ENCODE peak calls at places on chromosome 4, in eight cellular contexts. One of them, this sample, is unnamed.
A peak's percentile ranks its signal among the peaks of the same experiment; 100 is the strongest.

GRCh38 chr4:18042754-18043153 is 21.2 kb upstream of the LCORL start:
- DNase-seq in progenitor cell of endocrine pancreas: no peak
- DNase-seq in right lobe of liver: no peak
- DNase-seq in esophagus squamous epithelium: no peak
- DNase-seq in AG09319: no peak
- DNase-seq in neural crest cell: no peak
- DNase-seq in fibroblast of pulmonary artery: no peak
- DNase-seq in upper lobe of left lung: no peak
- DNase-seq in this sample: no peak

GRCh38 chr4:183384983-183385382 is 59.5 kb upstream of the CDKN2AIP start:
- DNase-seq in upper lobe of left lung: no peak
- DNase-seq in neural crest cell: no peak
- DNase-seq in fibroblast of pulmonary artery: no peak
- DNase-seq in esophagus squamous epithelium: no peak
- DNase-seq in AG09319: no peak
- DNase-seq in progenitor cell of endocrine pancreas: no peak
- DNase-seq in right lobe of liver: no peak
- DNase-seq in this sample: no peak

GRCh38 chr4:125254111-125254510 is 60.6 kb upstream of the FAT4 start:
- DNase-seq in upper lobe of left lung: no peak
- DNase-seq in AG09319: no peak
- DNase-seq in progenitor cell of endocrine pancreas: no peak
- DNase-seq in neural crest cell: no peak
- DNase-seq in right lobe of liver: no peak
- DNase-seq in esophagus squamous epithelium: no peak
- DNase-seq in fibroblast of pulmonary artery: peak; percentile 34
- DNase-seq in this sample: no peak

GRCh38 chr4:156475322-156475721 is 496.3 kb downstream of the PDGFC start:
- DNase-seq in progenitor cell of endocrine pancreas: no peak
- DNase-seq in upper lobe of left lung: no peak
- DNase-seq in esophagus squamous epithelium: no peak
- DNase-seq in fibroblast of pulmonary artery: peak; percentile 83
- DNase-seq in neural crest cell: no peak
- DNase-seq in right lobe of liver: no peak
- DNase-seq in AG09319: peak; percentile 27
- DNase-seq in this sample: peak; percentile 8

GRCh38 chr4:15250021-15250441 is 177.8 kb upstream of the C1QTNF7 start:
- DNase-seq in AG09319: no peak
- DNase-seq in upper lobe of left lung: no peak
- DNase-seq in esophagus squamous epithelium: no peak
- DNase-seq in neural crest cell: no peak
- DNase-seq in fibroblast of pulmonary artery: no peak
- DNase-seq in progenitor cell of endocrine pancreas: no peak
- DNase-seq in right lobe of liver: no peak
- DNase-seq in this sample: no peak

GRCh38 chr4:106541253-106541652 is 172.7 kb upstream of the GIMD1 start:
- DNase-seq in AG09319: no peak
- DNase-seq in progenitor cell of endocrine pancreas: no peak
- DNase-seq in neural crest cell: no peak
- DNase-seq in right lobe of liver: no peak
- DNase-seq in esophagus squamous epithelium: no peak
- DNase-seq in upper lobe of left lung: no peak
- DNase-seq in fibroblast of pulmonary artery: peak; percentile 55
- DNase-seq in this sample: no peak

GRCh38 chr4:26150948-26151347 is 169.9 kb upstream of the RBPJ start:
- DNase-seq in fibroblast of pulmonary artery: peak; percentile 39
- DNase-seq in esophagus squamous epithelium: no peak
- DNase-seq in upper lobe of left lung: no peak
- DNase-seq in progenitor cell of endocrine pancreas: no peak
- DNase-seq in AG09319: no peak
- DNase-seq in neural crest cell: no peak
- DNase-seq in right lobe of liver: no peak
- DNase-seq in this sample: no peak

GRCh38 chr4:83516042-83516772 is 19.7 kb upstream of the GPAT3 start:
- DNase-seq in esophagus squamous epithelium: no peak
- DNase-seq in AG09319: no peak
- DNase-seq in fibroblast of pulmonary artery: peak; percentile 32
- DNase-seq in upper lobe of left lung: no peak
- DNase-seq in progenitor cell of endocrine pancreas: no peak
- DNase-seq in neural crest cell: no peak
- DNase-seq in right lobe of liver: no peak
- DNase-seq in this sample: no peak

GRCh38 chr4:165398570-165398969 is 19.8 kb downstream of the CPE start:
- DNase-seq in progenitor cell of endocrine pancreas: no peak
- DNase-seq in upper lobe of left lung: no peak
- DNase-seq in neural crest cell: peak; percentile 11
- DNase-seq in fibroblast of pulmonary artery: peak; percentile 59
- DNase-seq in esophagus squamous epithelium: no peak
- DNase-seq in AG09319: no peak
- DNase-seq in right lobe of liver: no peak
- DNase-seq in this sample: no peak

GRCh38 chr4:84958434-84958833 is 8.1 kb downstream of the WDFY3 start:
- DNase-seq in esophagus squamous epithelium: no peak
- DNase-seq in upper lobe of left lung: no peak
- DNase-seq in progenitor cell of endocrine pancreas: no peak
- DNase-seq in AG09319: no peak
- DNase-seq in neural crest cell: no peak
- DNase-seq in fibroblast of pulmonary artery: no peak
- DNase-seq in right lobe of liver: no peak
- DNase-seq in this sample: no peak

GRCh38 chr4:16757080-16757521 is 141.3 kb downstream of the LDB2 start:
- DNase-seq in right lobe of liver: no peak
- DNase-seq in AG09319: no peak
- DNase-seq in neural crest cell: no peak
- DNase-seq in fibroblast of pulmonary artery: peak; percentile 56
- DNase-seq in progenitor cell of endocrine pancreas: no peak
- DNase-seq in esophagus squamous epithelium: no peak
- DNase-seq in upper lobe of left lung: no peak
- DNase-seq in this sample: no peak

DNA sequence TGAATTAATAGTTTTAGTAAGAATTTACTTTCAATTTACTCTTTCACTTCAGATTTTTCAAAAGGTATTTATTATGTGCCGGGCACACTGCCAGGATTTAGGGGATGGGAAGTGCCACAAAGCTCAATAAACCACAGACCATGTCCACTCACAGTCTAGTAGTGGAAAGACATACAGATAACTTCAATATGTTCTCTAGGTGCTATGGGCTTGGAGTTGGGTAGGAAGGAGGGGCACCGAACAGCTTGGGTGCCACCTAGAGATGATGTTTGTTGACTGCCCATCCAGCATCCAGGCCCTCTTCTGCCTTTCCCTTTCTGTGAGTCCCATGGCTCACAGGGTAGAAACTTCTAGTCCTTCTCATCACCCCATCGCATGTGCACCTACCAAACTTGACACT is 17.8 kb downstream of the MFAP3L start:
- DNase-seq in fibroblast of pulmonary artery: no peak
- DNase-seq in upper lobe of left lung: no peak
- DNase-seq in AG09319: no peak
- DNase-seq in neural crest cell: no peak
- DNase-seq in right lobe of liver: no peak
- DNase-seq in progenitor cell of endocrine pancreas: no peak
- DNase-seq in esophagus squamous epithelium: no peak
- DNase-seq in this sample: no peak
- TF ChIP-seq CTCF in fibroblast of pulmonary artery: no peak
- TF ChIP-seq CTCF in upper lobe of left lung: no peak
- TF ChIP-seq CTCF in AG09319: no peak
- TF ChIP-seq CTCF in neural crest cell: no peak
- TF ChIP-seq CTCF in right lobe of liver: no peak
- TF ChIP-seq CTCF in progenitor cell of endocrine pancreas: no peak
- TF ChIP-seq CTCF in esophagus squamous epithelium: no peak
- TF ChIP-seq CTCF in this sample: no peak

DNA sequence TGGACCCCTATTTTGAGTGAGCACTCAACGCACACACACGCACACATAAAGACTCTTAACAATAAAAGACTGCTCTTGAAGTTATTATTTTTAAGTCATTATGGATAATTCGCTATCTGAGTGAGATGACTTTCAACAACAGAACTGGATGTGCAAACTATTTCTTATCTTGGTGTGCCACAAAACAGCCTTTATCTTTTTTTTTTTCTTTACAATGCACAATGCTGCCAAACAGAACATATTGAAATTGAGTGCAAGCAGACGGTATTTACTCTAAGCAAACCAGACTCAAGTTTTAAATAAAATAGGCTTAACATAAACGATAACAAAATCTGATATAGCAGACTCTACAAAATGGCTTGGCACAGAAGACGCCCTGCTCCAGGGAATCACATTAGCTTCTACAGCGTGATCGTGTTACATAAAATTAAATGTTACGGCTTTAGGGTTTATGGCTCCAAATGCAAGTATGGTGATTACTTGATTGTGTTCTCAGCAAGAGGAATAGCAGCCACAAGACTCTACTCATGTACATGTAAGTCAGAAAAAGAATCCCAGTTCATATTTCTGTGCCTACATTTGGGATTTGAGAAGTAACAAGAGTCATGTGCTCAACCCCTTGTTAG is 9.6 kb upstream of the STK32B start:
- DNase-seq in fibroblast of pulmonary artery: no peak
- DNase-seq in upper lobe of left lung: no peak
- DNase-seq in progenitor cell of endocrine pancreas: no peak
- DNase-seq in AG09319: no peak
- DNase-seq in neural crest cell: no peak
- DNase-seq in esophagus squamous epithelium: no peak
- DNase-seq in right lobe of liver: no peak
- DNase-seq in this sample: no peak
- TF ChIP-seq CTCF in fibroblast of pulmonary artery: no peak
- TF ChIP-seq CTCF in upper lobe of left lung: no peak
- TF ChIP-seq CTCF in progenitor cell of endocrine pancreas: no peak
- TF ChIP-seq CTCF in AG09319: no peak
- TF ChIP-seq CTCF in neural crest cell: no peak
- TF ChIP-seq CTCF in esophagus squamous epithelium: no peak
- TF ChIP-seq CTCF in right lobe of liver: no peak
- TF ChIP-seq CTCF in this sample: no peak

DNA sequence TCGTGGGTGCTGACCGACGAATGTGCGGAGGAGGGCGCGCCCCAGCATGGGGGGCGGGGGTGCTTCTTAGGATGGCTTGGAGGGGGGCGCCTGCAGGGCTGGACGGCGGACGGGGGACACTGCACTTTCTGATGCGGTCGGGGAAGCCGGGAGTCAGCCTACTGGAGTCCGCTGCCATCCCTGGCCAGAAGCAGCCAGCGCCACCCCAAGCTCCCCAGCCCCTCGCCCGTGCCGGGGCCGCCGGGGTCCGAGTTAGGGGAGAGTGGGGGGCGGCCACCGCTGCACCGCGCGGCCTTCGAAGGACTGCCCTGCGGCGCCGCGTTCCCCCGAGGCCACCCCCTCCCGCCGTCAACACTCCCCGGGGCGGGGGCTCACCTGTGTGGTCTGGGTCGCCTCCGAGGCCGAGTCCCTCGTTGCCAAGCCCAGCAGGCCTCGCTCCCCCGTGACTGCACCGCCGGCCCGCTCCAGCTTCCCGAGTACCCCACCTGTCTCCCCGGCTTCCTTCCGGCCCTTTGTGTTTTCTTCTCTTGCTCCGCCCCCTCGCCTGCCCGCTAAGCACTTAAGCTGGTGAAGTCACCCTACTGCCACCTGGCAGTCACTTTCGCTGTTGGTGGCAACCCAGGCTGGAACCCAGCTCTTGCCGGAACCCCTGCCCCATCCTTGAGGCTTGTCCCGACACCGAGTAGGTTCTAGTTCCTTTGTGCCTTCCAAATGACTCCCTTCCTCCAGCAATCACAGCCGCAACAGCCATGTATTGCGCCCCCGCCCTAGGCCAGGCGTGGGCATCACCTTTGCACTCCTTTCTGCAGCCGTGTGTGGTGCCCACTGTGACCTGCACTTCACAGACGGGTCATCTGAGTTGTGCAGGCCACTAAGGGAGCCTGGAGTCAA is at the start of gene OCIAD2:
- DNase-seq in upper lobe of left lung: peak; percentile 90
- DNase-seq in AG09319: no peak
- DNase-seq in esophagus squamous epithelium: peak; percentile 20
- DNase-seq in progenitor cell of endocrine pancreas: peak; percentile 54
- DNase-seq in right lobe of liver: peak; percentile 83
- DNase-seq in neural crest cell: peak; percentile 32
- DNase-seq in fibroblast of pulmonary artery: peak; percentile 21
- DNase-seq in this sample: peak; percentile 81
- TF ChIP-seq CTCF in upper lobe of left lung: peak; percentile 32
- TF ChIP-seq CTCF in AG09319: no peak
- TF ChIP-seq CTCF in esophagus squamous epithelium: no peak
- TF ChIP-seq CTCF in progenitor cell of endocrine pancreas: peak; percentile 34
- TF ChIP-seq CTCF in right lobe of liver: peak; percentile 22
- TF ChIP-seq CTCF in neural crest cell: no peak
- TF ChIP-seq CTCF in fibroblast of pulmonary artery: no peak
- TF ChIP-seq CTCF in this sample: no peak

GRCh38 chr4:40553995-40554394 is 75.7 kb downstream of the RBM47 start:
- DNase-seq in esophagus squamous epithelium: no peak
- DNase-seq in fibroblast of pulmonary artery: no peak
- DNase-seq in right lobe of liver: no peak
- DNase-seq in neural crest cell: no peak
- DNase-seq in AG09319: no peak
- DNase-seq in upper lobe of left lung: no peak
- DNase-seq in progenitor cell of endocrine pancreas: no peak
- DNase-seq in this sample: no peak

GRCh38 chr4:40548256-40548655 is 81.4 kb downstream of the RBM47 start:
- DNase-seq in esophagus squamous epithelium: no peak
- DNase-seq in AG09319: no peak
- DNase-seq in progenitor cell of endocrine pancreas: no peak
- DNase-seq in fibroblast of pulmonary artery: peak; percentile 35
- DNase-seq in upper lobe of left lung: no peak
- DNase-seq in neural crest cell: no peak
- DNase-seq in right lobe of liver: no peak
- DNase-seq in this sample: no peak

GRCh38 chr4:40552536-40552935 is 77.1 kb downstream of the RBM47 start:
- DNase-seq in fibroblast of pulmonary artery: no peak
- DNase-seq in AG09319: no peak
- DNase-seq in neural crest cell: no peak
- DNase-seq in progenitor cell of endocrine pancreas: no peak
- DNase-seq in esophagus squamous epithelium: no peak
- DNase-seq in right lobe of liver: no peak
- DNase-seq in upper lobe of left lung: no peak
- DNase-seq in this sample: peak; percentile 45

GRCh38 chr4:40547446-40548132 is 82.1 kb downstream of the RBM47 start:
- DNase-seq in AG09319: no peak
- DNase-seq in upper lobe of left lung: no peak
- DNase-seq in right lobe of liver: no peak
- DNase-seq in esophagus squamous epithelium: no peak
- DNase-seq in neural crest cell: no peak
- DNase-seq in progenitor cell of endocrine pancreas: no peak
- DNase-seq in fibroblast of pulmonary artery: no peak
- DNase-seq in this sample: no peak

DNA sequence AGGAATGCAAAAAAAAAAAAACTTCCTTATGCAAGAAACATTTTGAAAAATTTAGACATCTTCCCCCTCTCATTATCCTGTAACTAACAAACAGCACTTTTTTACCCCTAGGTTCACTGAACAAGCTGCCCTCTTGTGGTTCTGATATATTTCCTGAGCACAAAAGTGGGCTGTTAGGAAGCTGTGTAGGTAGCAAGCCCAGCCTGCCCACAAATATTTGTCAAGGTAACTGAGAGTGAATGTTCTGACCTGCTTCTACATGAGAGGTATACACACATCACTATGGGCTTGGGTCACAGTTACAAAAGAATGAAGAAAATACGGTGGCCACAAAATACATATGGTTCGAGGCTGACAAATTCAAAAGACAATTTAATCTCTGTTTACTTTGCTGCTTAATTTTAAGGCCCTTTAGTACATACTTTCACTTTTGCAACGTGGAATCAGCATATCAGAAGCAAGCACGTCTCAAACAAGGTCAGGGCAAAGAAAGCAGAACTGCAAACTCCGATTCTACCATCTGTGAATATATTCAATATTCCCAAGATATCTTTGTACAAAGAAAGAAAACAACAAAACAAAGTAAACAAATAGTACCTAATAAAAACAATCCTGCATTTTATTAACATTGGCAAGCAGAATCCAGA is 78.6 kb downstream of the RBM47 start:
- DNase-seq in right lobe of liver: no peak
- DNase-seq in progenitor cell of endocrine pancreas: no peak
- DNase-seq in esophagus squamous epithelium: no peak
- DNase-seq in fibroblast of pulmonary artery: peak; percentile 62
- DNase-seq in neural crest cell: no peak
- DNase-seq in upper lobe of left lung: no peak
- DNase-seq in AG09319: peak; percentile 19
- DNase-seq in this sample: peak; percentile 51
- TF ChIP-seq CTCF in right lobe of liver: peak; percentile 54
- TF ChIP-seq CTCF in progenitor cell of endocrine pancreas: peak; percentile 48
- TF ChIP-seq CTCF in esophagus squamous epithelium: peak; percentile 23
- TF ChIP-seq CTCF in fibroblast of pulmonary artery: peak; percentile 56
- TF ChIP-seq CTCF in neural crest cell: peak; percentile 53
- TF ChIP-seq CTCF in upper lobe of left lung: peak; percentile 54
- TF ChIP-seq CTCF in AG09319: peak; percentile 48
- TF ChIP-seq CTCF in this sample: peak; percentile 55